ENCODE peak calls at places on chromosomes 7 and 10, in five cellular contexts. One of them, this sample, is unnamed.

GRCh38 chr7:91837397-91838070 is 43.0 kb downstream of the MTERF1 start:
- DNase-seq in fibroblast of mammary gland: no peak
- DNase-seq in stimulated activated CD4-positive, alpha-beta T cell treated with anti-CD3 and anti-CD28 coated beads, Interleukin-2, amount 100 ng/mL, for 48 hours: no peak
- DNase-seq in hepatocyte: no peak
- DNase-seq in NCI-H2107: no peak
- DNase-seq in this sample: no peak

GRCh38 chr10:100174699-100175677 is 10.8 kb downstream of the ERLIN1 start:
- DNase-seq in NCI-H2107: no peak
- DNase-seq in stimulated activated CD4-positive, alpha-beta T cell treated with anti-CD3 and anti-CD28 coated beads, Interleukin-2, amount 100 ng/mL, for 48 hours: no peak
- DNase-seq in fibroblast of mammary gland: no peak
- DNase-seq in hepatocyte: no peak
- DNase-seq in this sample: no peak

GRCh38 chr7:47254081-47255006 is 327.6 kb downstream of the TNS3 start:
- DNase-seq in NCI-H2107: no peak
- DNase-seq in hepatocyte: peak; percentile 88
- DNase-seq in stimulated activated CD4-positive, alpha-beta T cell treated with anti-CD3 and anti-CD28 coated beads, Interleukin-2, amount 100 ng/mL, for 48 hours: peak; percentile 33
- DNase-seq in fibroblast of mammary gland: peak; percentile 48
- DNase-seq in this sample: peak; percentile 90

GRCh38 chr7:672891-673290 is 53.6 kb upstream of the DNAAF5 start:
- DNase-seq in fibroblast of mammary gland: no peak
- DNase-seq in stimulated activated CD4-positive, alpha-beta T cell treated with anti-CD3 and anti-CD28 coated beads, Interleukin-2, amount 100 ng/mL, for 48 hours: no peak
- DNase-seq in hepatocyte: no peak
- DNase-seq in NCI-H2107: no peak
- DNase-seq in this sample: no peak

GRCh38 chr10:80356563-80356999 is at the start of the genes DYDC1 and DYDC2:
- DNase-seq in NCI-H2107: peak; percentile 6
- DNase-seq in hepatocyte: peak; percentile 81
- DNase-seq in stimulated activated CD4-positive, alpha-beta T cell treated with anti-CD3 and anti-CD28 coated beads, Interleukin-2, amount 100 ng/mL, for 48 hours: peak; percentile 35
- DNase-seq in fibroblast of mammary gland: no peak
- DNase-seq in this sample: peak; percentile 83

GRCh38 chr10:29816801-29817558 is 182.2 kb upstream of the SVIL start:
- DNase-seq in fibroblast of mammary gland: no peak
- DNase-seq in NCI-H2107: no peak
- DNase-seq in stimulated activated CD4-positive, alpha-beta T cell treated with anti-CD3 and anti-CD28 coated beads, Interleukin-2, amount 100 ng/mL, for 48 hours: no peak
- DNase-seq in hepatocyte: no peak
- DNase-seq in this sample: no peak

GRCh38 chr7:34247468-34247867 is 342.1 kb downstream of the BMPER start:
- DNase-seq in hepatocyte: no peak
- DNase-seq in fibroblast of mammary gland: peak; percentile 75
- DNase-seq in stimulated activated CD4-positive, alpha-beta T cell treated with anti-CD3 and anti-CD28 coated beads, Interleukin-2, amount 100 ng/mL, for 48 hours: no peak
- DNase-seq in NCI-H2107: no peak
- DNase-seq in this sample: no peak

GRCh38 chr10:132713421-132714095 is 72.4 kb downstream of the NKX6-2 start:
- DNase-seq in NCI-H2107: no peak
- DNase-seq in hepatocyte: no peak
- DNase-seq in stimulated activated CD4-positive, alpha-beta T cell treated with anti-CD3 and anti-CD28 coated beads, Interleukin-2, amount 100 ng/mL, for 48 hours: no peak
- DNase-seq in fibroblast of mammary gland: no peak
- DNase-seq in this sample: peak; percentile 39

GRCh38 chr10:23341004-23341403 is 3.6 kb downstream of the C10orf67 start:
- DNase-seq in fibroblast of mammary gland: peak; percentile 26
- DNase-seq in stimulated activated CD4-positive, alpha-beta T cell treated with anti-CD3 and anti-CD28 coated beads, Interleukin-2, amount 100 ng/mL, for 48 hours: no peak
- DNase-seq in hepatocyte: no peak
- DNase-seq in NCI-H2107: no peak
- DNase-seq in this sample: no peak

GRCh38 chr10:71455035-71455434 is 58.3 kb downstream of the CDH23 start:
- DNase-seq in hepatocyte: no peak
- DNase-seq in NCI-H2107: no peak
- DNase-seq in stimulated activated CD4-positive, alpha-beta T cell treated with anti-CD3 and anti-CD28 coated beads, Interleukin-2, amount 100 ng/mL, for 48 hours: no peak
- DNase-seq in fibroblast of mammary gland: no peak
- DNase-seq in this sample: no peak

GRCh38 chr7:76000566-76000965 is 6.2 kb upstream of the TMEM120A start:
- DNase-seq in fibroblast of mammary gland: no peak
- DNase-seq in stimulated activated CD4-positive, alpha-beta T cell treated with anti-CD3 and anti-CD28 coated beads, Interleukin-2, amount 100 ng/mL, for 48 hours: no peak
- DNase-seq in hepatocyte: no peak
- DNase-seq in NCI-H2107: no peak
- DNase-seq in this sample: peak; percentile 38

GRCh38 chr7:37009282-37009681 is 285.0 kb upstream of the AOAH start:
- DNase-seq in stimulated activated CD4-positive, alpha-beta T cell treated with anti-CD3 and anti-CD28 coated beads, Interleukin-2, amount 100 ng/mL, for 48 hours: no peak
- DNase-seq in hepatocyte: no peak
- DNase-seq in NCI-H2107: no peak
- DNase-seq in fibroblast of mammary gland: no peak
- DNase-seq in this sample: no peak

GRCh38 chr7:40299097-40299496 is 164.3 kb downstream of the SUGCT start:
- DNase-seq in fibroblast of mammary gland: peak; percentile 92
- DNase-seq in stimulated activated CD4-positive, alpha-beta T cell treated with anti-CD3 and anti-CD28 coated beads, Interleukin-2, amount 100 ng/mL, for 48 hours: no peak
- DNase-seq in NCI-H2107: no peak
- DNase-seq in hepatocyte: peak; percentile 3
- DNase-seq in this sample: no peak

GRCh38 chr10:14325325-14325955 is 5.3 kb downstream of the FRMD4A start:
- DNase-seq in stimulated activated CD4-positive, alpha-beta T cell treated with anti-CD3 and anti-CD28 coated beads, Interleukin-2, amount 100 ng/mL, for 48 hours: peak; percentile 58
- DNase-seq in hepatocyte: peak; percentile 48
- DNase-seq in NCI-H2107: no peak
- DNase-seq in fibroblast of mammary gland: peak; percentile 51
- DNase-seq in this sample: peak; percentile 61

GRCh38 chr7:11261470-11261869 is 287.8 kb downstream of the PHF14 start:
- DNase-seq in hepatocyte: peak; percentile 34
- DNase-seq in fibroblast of mammary gland: no peak
- DNase-seq in stimulated activated CD4-positive, alpha-beta T cell treated with anti-CD3 and anti-CD28 coated beads, Interleukin-2, amount 100 ng/mL, for 48 hours: no peak
- DNase-seq in NCI-H2107: peak; percentile 64
- DNase-seq in this sample: no peak

GRCh38 chr7:70663680-70664079 is 468.3 kb upstream of the GALNT17 start:
- DNase-seq in stimulated activated CD4-positive, alpha-beta T cell treated with anti-CD3 and anti-CD28 coated beads, Interleukin-2, amount 100 ng/mL, for 48 hours: no peak
- DNase-seq in fibroblast of mammary gland: no peak
- DNase-seq in hepatocyte: no peak
- DNase-seq in NCI-H2107: no peak
- DNase-seq in this sample: no peak

GRCh38 chr7:21916176-21916575 is 29.5 kb downstream of the CDCA7L start:
- DNase-seq in hepatocyte: no peak
- DNase-seq in NCI-H2107: no peak
- DNase-seq in stimulated activated CD4-positive, alpha-beta T cell treated with anti-CD3 and anti-CD28 coated beads, Interleukin-2, amount 100 ng/mL, for 48 hours: no peak
- DNase-seq in fibroblast of mammary gland: no peak
- DNase-seq in this sample: no peak

GRCh38 chr7:132140341-132140740 is 435.9 kb downstream of the PLXNA4 start:
- DNase-seq in hepatocyte: no peak
- DNase-seq in fibroblast of mammary gland: no peak
- DNase-seq in stimulated activated CD4-positive, alpha-beta T cell treated with anti-CD3 and anti-CD28 coated beads, Interleukin-2, amount 100 ng/mL, for 48 hours: no peak
- DNase-seq in NCI-H2107: no peak
- DNase-seq in this sample: no peak